ENCODE peak calls at places on chromosomes 1 and 21, in ten cellular contexts. H is right atrium auricular region, K is lower leg skin, B is cardiac muscle cell, C is upper lobe of left lung, Z is H1, X is fibroblast of villous mesenchyme, N is mesendoderm, R is AG10803, L is aorta. U is an unnamed sample.

GRCh38 chr1:47894718-47895393 is 102.3 kb downstream of the TRABD2B start:
- DNase-seq in H (peak; percentile 63), K (peak; percentile 32), B (no peak), C (peak; percentile 21), Z (peak; percentile 55), X (peak; percentile 7), N (peak; percentile 42), R (peak; percentile 36), L (no peak), U (no peak)

GRCh38 chr1:175600721-175601440 is 142.5 kb downstream of the TNR start:
- DNase-seq in H (no peak), K (no peak), B (no peak), C (no peak), Z (no peak), X (no peak), N (no peak), R (no peak), L (no peak), U (no peak)

GRCh38 chr1:36834586-36834985 is 199.7 kb downstream of the GRIK3 start:
- DNase-seq in H (no peak), K (no peak), B (no peak), C (no peak), Z (no peak), X (no peak), N (peak; percentile 58), R (no peak), L (peak; percentile 42), U (no peak)

GRCh38 chr1:26094677-26095383 is 16.8 kb upstream of the PDIK1L start:
- DNase-seq in H (peak; percentile 67), K (peak; percentile 48), B (peak; percentile 36), C (peak; percentile 59), Z (peak; percentile 76), X (peak; percentile 54), N (peak; percentile 96), R (peak; percentile 17), L (peak; percentile 75), U (no peak)

GRCh38 chr1:3398741-3399140 is 55.7 kb upstream of the ARHGEF16 start:
- DNase-seq in H (no peak), K (no peak), B (no peak), C (peak; percentile 54), Z (no peak), X (no peak), N (no peak), R (no peak), L (no peak), U (no peak)

GRCh38 chr1:93338426-93338825 is 7.3 kb upstream of the DR1 start:
- DNase-seq in H (no peak), K (no peak), B (no peak), C (no peak), Z (no peak), X (peak; percentile 88), N (no peak), R (peak; percentile 93), L (no peak), U (no peak)

GRCh38 chr1:27555700-27556424 is 48.1 kb downstream of the AHDC1 start:
- DNase-seq in H (no peak), K (no peak), B (no peak), C (peak; percentile 59), Z (no peak), X (peak; percentile 60), N (peak; percentile 85), R (peak; percentile 45), L (peak; percentile 88), U (peak; percentile 63)

GRCh38 chr1:52727114-52727586 is 897 bp downstream of the ZYG11B start:
- DNase-seq in H (no peak), K (no peak), B (peak; percentile 28), C (no peak), Z (no peak), X (peak; percentile 30), N (peak; percentile 33), R (no peak), L (no peak), U (no peak)

GRCh38 chr1:12604114-12604874 is 13.7 kb downstream of the DHRS3 start:
- DNase-seq in H (peak; percentile 86), K (peak; percentile 43), B (peak; percentile 85), C (no peak), Z (no peak), X (peak; percentile 99), N (peak; percentile 98), R (peak; percentile 97), L (no peak), U (peak; percentile 71)

GRCh38 chr1:245810789-245811337 is 656.1 kb downstream of the KIF26B start:
- DNase-seq in H (no peak), K (no peak), B (no peak), C (no peak), Z (peak; percentile 26), X (no peak), N (no peak), R (no peak), L (no peak), U (no peak)

GRCh38 chr1:162003825-162004205 is 19.9 kb downstream of the OLFML2B start:
- DNase-seq in H (no peak), K (peak; percentile 39), B (no peak), C (no peak), Z (no peak), X (peak; percentile 91), N (no peak), R (peak; percentile 90), L (no peak), U (peak; percentile 81)

GRCh38 chr1:224333309-224333926 is 3.4 kb upstream of the NVL start:
- DNase-seq in H (no peak), K (no peak), B (peak; percentile 60), C (no peak), Z (no peak), X (peak; percentile 75), N (peak; percentile 60), R (peak; percentile 63), L (no peak), U (peak; percentile 76)

GRCh38 chr1:228465571-228466146 is 21.5 kb upstream of the RNF187 start:
- DNase-seq in H (no peak), K (no peak), B (no peak), C (no peak), Z (no peak), X (no peak), N (no peak), R (no peak), L (no peak), U (peak; percentile 76)
- H3K4me3 ChIP-seq in H (no peak overlapping the region), K (no peak overlapping the region), B (no peak overlapping the region), C (no peak overlapping the region), Z (no peak overlapping the region), X (no peak overlapping the region), N (no peak overlapping the region), R (no peak overlapping the region), L (no peak overlapping the region), U (peak overlapping the region; percentile 78)

DNA sequence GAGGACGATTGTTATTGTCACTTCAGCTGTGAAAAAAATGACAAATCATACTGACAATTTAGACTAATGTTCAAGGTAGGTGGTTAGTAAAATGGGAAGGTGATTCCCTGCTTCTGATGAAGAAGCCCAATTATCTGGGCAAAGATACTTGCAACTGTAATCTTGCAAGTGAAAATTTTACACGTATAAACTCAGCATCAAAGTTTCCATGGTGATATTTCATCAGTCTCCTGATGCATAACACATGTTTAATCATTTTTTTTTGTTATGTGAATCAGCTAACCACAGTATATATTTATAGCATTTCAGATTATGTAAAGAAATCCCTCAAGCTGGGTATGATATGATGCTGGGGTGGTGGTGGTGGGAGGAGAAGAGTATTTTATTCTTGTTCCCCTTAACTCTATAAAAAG is 16.4 kb upstream of the KCNK1 start:
- DNase-seq in H (no peak), K (no peak), B (no peak), C (no peak), Z (no peak), X (no peak), N (no peak), R (peak; percentile 58), L (no peak), U (no peak)
- H3K4me3 ChIP-seq in H (no peak overlapping the region), K (no peak overlapping the region), B (no peak overlapping the region), C (no peak overlapping the region), Z (no peak overlapping the region), X (no peak overlapping the region), N (no peak overlapping the region), R (no peak overlapping the region), L (no peak overlapping the region), U (no peak overlapping the region)

GRCh38 chr21:16279658-16280581 is 550.1 kb downstream of the USP25 start:
- DNase-seq in H (no peak), K (no peak), B (peak; percentile 49), C (no peak), Z (peak; percentile 49), X (peak; percentile 58), N (peak; percentile 20), R (peak; percentile 44), L (no peak), U (no peak)
- H3K4me3 ChIP-seq in H (peak overlapping the region; percentile 11), K (no peak overlapping the region), B (no peak overlapping the region), C (no peak overlapping the region), Z (no peak overlapping the region), X (peak overlapping the region; percentile 15), N (no peak overlapping the region), R (peak overlapping the region; percentile 40), L (no peak overlapping the region), U (no peak overlapping the region)

DNA sequence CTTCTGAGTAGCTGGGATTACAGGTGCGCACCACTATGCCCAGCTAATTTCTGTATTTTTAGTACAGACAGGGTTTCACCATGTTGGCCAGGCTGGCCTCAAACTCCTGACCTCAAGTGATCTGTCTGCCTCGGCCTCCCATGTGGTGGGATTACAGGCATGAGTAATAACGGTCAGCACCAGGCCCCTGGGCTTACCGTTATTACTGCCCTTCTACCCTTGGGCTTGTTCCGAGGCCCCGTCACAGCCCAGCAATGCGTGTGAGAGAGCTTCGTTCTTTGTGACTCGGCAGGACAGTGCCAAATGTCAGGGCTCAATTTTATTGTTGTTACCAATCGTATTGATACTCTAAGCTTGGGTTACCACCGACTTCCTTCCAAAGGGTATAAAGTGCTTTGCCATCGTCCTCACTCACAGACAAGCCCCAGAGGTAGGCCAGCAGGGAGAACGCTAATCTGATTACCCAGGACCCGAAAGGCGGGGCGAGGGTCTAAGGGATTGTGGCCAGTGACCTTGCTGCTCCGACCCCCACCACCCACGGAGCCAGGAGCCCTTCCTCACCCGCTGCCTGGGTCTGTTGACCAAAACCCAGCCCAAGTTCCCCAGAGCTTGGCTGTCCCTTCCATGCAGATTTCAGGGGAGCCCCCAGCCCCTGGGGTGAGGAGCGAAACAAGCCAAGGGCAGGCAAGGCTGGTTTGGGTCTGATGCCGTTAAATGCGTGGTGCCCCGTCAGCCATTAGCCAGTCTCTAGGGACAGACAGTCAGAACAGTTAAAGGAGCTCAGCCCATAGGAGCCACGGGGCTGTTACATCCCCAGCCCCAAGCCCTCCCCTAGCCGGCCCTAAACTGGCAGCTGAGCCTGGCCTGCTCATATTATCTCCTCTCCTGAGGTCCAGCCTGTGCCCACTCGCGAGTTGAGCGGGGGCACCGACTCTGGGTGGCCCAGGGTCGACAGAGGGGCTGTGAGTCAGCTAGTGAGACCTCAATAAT is 54.9 kb upstream of the CASZ1 start:
- DNase-seq in H (no peak), K (no peak), B (no peak), C (no peak), Z (no peak), X (no peak), N (no peak), R (no peak), L (no peak), U (no peak)
- H3K4me3 ChIP-seq in H (no peak overlapping the region), K (no peak overlapping the region), B (no peak overlapping the region), C (no peak overlapping the region), Z (no peak overlapping the region), X (no peak overlapping the region), N (no peak overlapping the region), R (no peak overlapping the region), L (no peak overlapping the region), U (no peak overlapping the region)

GRCh38 chr1:16521288-16521583 is 7.2 kb upstream of the RNU1-1 start:
- DNase-seq in H (no peak), K (no peak), B (no peak), C (peak; percentile 65), Z (peak; percentile 52), X (no peak), N (no peak), R (no peak), L (no peak), U (no peak)
- H3K4me3 ChIP-seq in H (no peak overlapping the region), K (no peak overlapping the region), B (no peak overlapping the region), C (no peak overlapping the region), Z (peak overlapping the region; percentile 51), X (peak overlapping the region; percentile 46), N (peak overlapping the region; percentile 40), R (no peak overlapping the region), L (no peak overlapping the region), U (no peak overlapping the region)

GRCh38 chr1:94854458-94855306 is 34.5 kb downstream of the SLC44A3 start:
- DNase-seq in H (peak; percentile 92), K (peak; percentile 90), B (peak; percentile 90), C (peak; percentile 66), Z (peak; percentile 78), X (peak; percentile 90), N (peak; percentile 95), R (peak; percentile 88), L (peak; percentile 93), U (peak; percentile 78)
- H3K4me3 ChIP-seq in H (peak overlapping the region; percentile 43), K (no peak overlapping the region), B (peak overlapping the region; percentile 17), C (no peak overlapping the region), Z (peak overlapping the region; percentile 25), X (peak overlapping the region; percentile 61), N (no peak overlapping the region), R (peak overlapping the region; percentile 63), L (no peak overlapping the region), U (peak overlapping the region; percentile 46)